ENCODE peak calls at places on chromosomes 12 and 14, in five cellular contexts. V is GM20000, B is GM10248, K is PC-9, A is heart right ventricle. D is an unnamed sample.

GRCh38 chr14:100305446-100306255 is 593 bp downstream of the SLC25A29 start:
- DNase-seq in B (no peak), K (no peak), A (peak; percentile 53), V (no peak), D (no peak)

GRCh38 chr14:65222434-65222833 is 120.1 kb upstream of the MAX start:
- DNase-seq in V (peak; percentile 60), K (peak; percentile 33), B (peak; percentile 68), A (peak; percentile 55), D (no peak)

GRCh38 chr14:68916358-68916757 is 62.7 kb downstream of the ACTN1 start:
- DNase-seq in B (no peak), K (no peak), V (no peak), A (no peak), D (no peak)

GRCh38 chr12:113297214-113297587 is 37.7 kb downstream of the SLC8B1 start:
- DNase-seq in B (no peak), K (no peak), A (no peak), V (no peak), D (no peak)

GRCh38 chr14:75025082-75025481 is 22.4 kb downstream of the EIF2B2 start:
- DNase-seq in K (no peak), A (no peak), V (no peak), B (no peak), D (no peak)

GRCh38 chr12:75720807-75721206 is 209.4 kb upstream of the KRR1 start:
- DNase-seq in A (no peak), V (no peak), B (no peak), K (peak; percentile 54), D (peak; percentile 61)

GRCh38 chr12:130029151-130029550 is 125.3 kb upstream of the TMEM132D start:
- DNase-seq in K (no peak), B (no peak), A (no peak), V (no peak), D (no peak)

GRCh38 chr12:46209165-46209564 is 59.7 kb downstream of the SLC38A1 start:
- DNase-seq in V (no peak), B (no peak), K (peak; percentile 49), A (no peak), D (no peak)

GRCh38 chr14:105437723-105438500 is 18.3 kb downstream of the MTA1 start:
- DNase-seq in A (no peak), B (no peak), K (no peak), V (no peak), D (no peak)

GRCh38 chr12:124096869-124097434 is 123.9 kb downstream of the ZNF664 start:
- DNase-seq in B (no peak), A (no peak), V (no peak), K (no peak), D (no peak)

GRCh38 chr14:56808314-56809201 is 1.7 kb downstream of the OTX2 start:
- DNase-seq in B (no peak), A (no peak), K (no peak), V (no peak), D (no peak)

GRCh38 chr14:64674829-64675228 is 29.4 kb upstream of the PLEKHG3 start:
- DNase-seq in V (no peak), K (no peak), A (no peak), B (no peak), D (no peak)

GRCh38 chr14:63922696-63923421 is 70.1 kb downstream of the SYNE2 start:
- DNase-seq in A (no peak), V (no peak), B (no peak), K (peak; percentile 90), D (peak; percentile 19)

GRCh38 chr14:67392728-67393314 is 19.1 kb downstream of the PLEK2 start:
- DNase-seq in A (no peak), K (no peak), B (no peak), V (no peak), D (no peak)

GRCh38 chr14:21057803-21058675 is at the start of gene RNASE8:
- DNase-seq in V (no peak), B (no peak), A (no peak), K (peak; percentile 36), D (no peak)

GRCh38 chr12:68224613-68225285 is 861 bp downstream of the IL26 start:
- DNase-seq in V (no peak), A (no peak), K (peak; percentile 87), B (no peak), D (no peak)

GRCh38 chr12:54405573-54405972 is 13.5 kb downstream of the ITGA5 start:
- DNase-seq in A (no peak), B (no peak), K (no peak), V (no peak), D (no peak)

GRCh38 chr12:54401127-54401526 is 16.6 kb upstream of the ZNF385A start:
- DNase-seq in K (no peak), A (no peak), V (no peak), B (no peak), D (no peak)

GRCh38 chr12:54405106-54405505 is 14.0 kb downstream of the ITGA5 start:
- DNase-seq in K (no peak), B (no peak), V (no peak), A (no peak), D (no peak)

GRCh38 chr12:54407183-54407905 is 11.7 kb downstream of the ITGA5 start:
- DNase-seq in K (no peak), B (no peak), V (no peak), A (no peak), D (no peak)

GRCh38 chr12:54404061-54405004 is 14.7 kb downstream of the ITGA5 start:
- DNase-seq in K (no peak), B (peak; percentile 69), A (no peak), V (no peak), D (no peak)
- TF ChIP-seq CTCF in K (peak; percentile 98), B (peak; percentile 91), A (peak; percentile 88), V (peak; percentile 88), D (peak; percentile 83)

GRCh38 chr14:35883677-35884293 is 57.6 kb downstream of the BRMS1L start:
- DNase-seq in A (no peak), B (peak; percentile 39), V (peak; percentile 30), K (no peak), D (no peak)
- TF ChIP-seq CTCF in A (peak; percentile 10), B (peak; percentile 67), V (peak; percentile 37), K (peak; percentile 64), D (peak; percentile 77)

GRCh38 chr12:90954428-90954827 is 548 bp downstream of the CCER1 start:
- DNase-seq in K (no peak), B (no peak), V (no peak), A (no peak), D (no peak)

GRCh38 chr12:90954921-90955320 is at the start of gene CCER1:
- DNase-seq in V (no peak), A (no peak), B (no peak), K (no peak), D (no peak)

GRCh38 chr12:90959538-90960139 is 4.7 kb upstream of the CCER1 start:
- DNase-seq in A (no peak), K (no peak), B (peak; percentile 26), V (peak; percentile 49), D (peak; percentile 22)

GRCh38 chr12:90961154-90961553 is 6.2 kb upstream of the CCER1 start:
- DNase-seq in K (no peak), V (no peak), A (no peak), B (no peak), D (no peak)

GRCh38 chr12:90958995-90959394 is 4.0 kb upstream of the CCER1 start:
- DNase-seq in V (no peak), A (no peak), K (no peak), B (no peak), D (no peak)
- TF ChIP-seq CTCF in V (no peak), A (no peak), K (no peak), B (peak; percentile 20), D (peak; percentile 43)

DNA sequence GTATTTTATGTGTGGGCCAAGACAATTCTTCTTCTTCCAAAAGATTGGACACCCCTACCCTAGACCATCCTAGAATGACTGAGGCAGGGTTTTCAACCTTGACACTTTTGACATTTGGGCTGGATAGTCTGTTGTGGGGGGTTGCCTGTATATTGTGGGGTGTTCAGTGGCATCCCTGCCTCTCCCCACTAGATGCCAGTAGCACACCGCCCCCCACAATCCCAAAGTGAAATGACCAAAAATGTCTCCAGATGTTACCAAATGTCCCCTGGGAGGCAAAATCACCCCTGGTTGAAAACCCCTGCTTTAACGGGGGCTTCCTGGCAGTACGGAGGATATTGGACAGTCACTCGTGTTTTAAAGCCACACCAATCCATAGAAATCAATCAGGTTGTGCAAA is 219.6 kb downstream of the PHETA1 start:
- DNase-seq in B (no peak), V (no peak), K (no peak), A (no peak), D (no peak)
- TF ChIP-seq CTCF in B (no peak), V (no peak), K (no peak), A (no peak), D (no peak)

GRCh38 chr12:8916154-8916553 is 1.8 kb downstream of the PHC1 start:
- DNase-seq in V (no peak), K (no peak), A (no peak), B (no peak), D (peak; percentile 66)
- TF ChIP-seq CTCF in V (no peak), K (no peak), A (no peak), B (no peak), D (no peak)

GRCh38 chr12:107448198-107448597 is 237.4 kb upstream of the PWP1 start:
- DNase-seq in A (no peak), B (no peak), K (no peak), V (no peak), D (no peak)
- TF ChIP-seq CTCF in A (no peak), B (no peak), K (peak; percentile 52), V (peak; percentile 24), D (no peak)

GRCh38 chr12:107903377-107904061 is 129.0 kb downstream of the ASCL4 start:
- DNase-seq in A (peak; percentile 61), K (no peak), B (peak; percentile 90), V (peak; percentile 91), D (no peak)
- TF ChIP-seq CTCF in A (no peak), K (no peak), B (no peak), V (no peak), D (no peak)

GRCh38 chr12:126346087-126346486 is 1280.9 kb downstream of the AACS start:
- DNase-seq in B (no peak), K (no peak), A (no peak), V (no peak), D (no peak)
- TF ChIP-seq CTCF in B (no peak), K (no peak), A (no peak), V (no peak), D (no peak)